ENCODE peak calls at places on chromosomes 5 and 9, in seven cellular contexts. One of them, this sample, is unnamed.

GRCh38 chr9:116646661-116647514 is 40.2 kb upstream of the TRIM32 start:
- DNase-seq in nucleus accumbens: no peak
- DNase-seq in activated CD4-positive, alpha-beta T cell treated with anti-CD3 and anti-CD28 coated beads, Interleukin-2, amount 50 U/mL, for 48 hours: no peak
- DNase-seq in BE2C: peak
- DNase-seq in nephron progenitor cell: no peak
- DNase-seq in AG09319: no peak
- DNase-seq in activated CD4-positive, CD25-positive, alpha-beta regulatory T cell: no peak
- DNase-seq in this sample: no peak

GRCh38 chr5:65142511-65143011 is 339.2 kb downstream of the ADAMTS6 start:
- DNase-seq in nucleus accumbens: no peak
- DNase-seq in AG09319: no peak
- DNase-seq in nephron progenitor cell: no peak
- DNase-seq in activated CD4-positive, CD25-positive, alpha-beta regulatory T cell: no peak
- DNase-seq in BE2C: no peak
- DNase-seq in activated CD4-positive, alpha-beta T cell treated with anti-CD3 and anti-CD28 coated beads, Interleukin-2, amount 50 U/mL, for 48 hours: no peak
- DNase-seq in this sample: no peak

GRCh38 chr5:135318924-135319323 is 80.1 kb downstream of the MACROH2A1 start:
- DNase-seq in nucleus accumbens: no peak
- DNase-seq in activated CD4-positive, CD25-positive, alpha-beta regulatory T cell: no peak
- DNase-seq in BE2C: no peak
- DNase-seq in nephron progenitor cell: no peak
- DNase-seq in activated CD4-positive, alpha-beta T cell treated with anti-CD3 and anti-CD28 coated beads, Interleukin-2, amount 50 U/mL, for 48 hours: no peak
- DNase-seq in AG09319: no peak
- DNase-seq in this sample: no peak

GRCh38 chr5:150789943-150790611 is 11.5 kb downstream of the SMIM3 start:
- DNase-seq in nucleus accumbens: no peak
- DNase-seq in activated CD4-positive, CD25-positive, alpha-beta regulatory T cell: peak
- DNase-seq in nephron progenitor cell: no peak
- DNase-seq in AG09319: peak
- DNase-seq in BE2C: peak
- DNase-seq in activated CD4-positive, alpha-beta T cell treated with anti-CD3 and anti-CD28 coated beads, Interleukin-2, amount 50 U/mL, for 48 hours: peak
- DNase-seq in this sample: no peak

GRCh38 chr9:120841930-120842684 is 615 bp downstream of the PSMD5 start:
- DNase-seq in AG09319: no peak
- DNase-seq in nephron progenitor cell: no peak
- DNase-seq in nucleus accumbens: no peak
- DNase-seq in activated CD4-positive, CD25-positive, alpha-beta regulatory T cell: no peak
- DNase-seq in activated CD4-positive, alpha-beta T cell treated with anti-CD3 and anti-CD28 coated beads, Interleukin-2, amount 50 U/mL, for 48 hours: no peak
- DNase-seq in BE2C: no peak
- DNase-seq in this sample: peak

GRCh38 chr9:26789959-26790358 is 102.6 kb downstream of the CAAP1 start:
- DNase-seq in nephron progenitor cell: no peak
- DNase-seq in AG09319: no peak
- DNase-seq in nucleus accumbens: no peak
- DNase-seq in BE2C: no peak
- DNase-seq in activated CD4-positive, CD25-positive, alpha-beta regulatory T cell: no peak
- DNase-seq in activated CD4-positive, alpha-beta T cell treated with anti-CD3 and anti-CD28 coated beads, Interleukin-2, amount 50 U/mL, for 48 hours: no peak
- DNase-seq in this sample: no peak

GRCh38 chr5:125481506-125482455 is 735.3 kb upstream of the ZNF608 start:
- DNase-seq in activated CD4-positive, alpha-beta T cell treated with anti-CD3 and anti-CD28 coated beads, Interleukin-2, amount 50 U/mL, for 48 hours: no peak
- DNase-seq in AG09319: no peak
- DNase-seq in nephron progenitor cell: no peak
- DNase-seq in BE2C: peak
- DNase-seq in activated CD4-positive, CD25-positive, alpha-beta regulatory T cell: no peak
- DNase-seq in nucleus accumbens: no peak
- DNase-seq in this sample: no peak

GRCh38 chr5:142259758-142260157 is 65.1 kb downstream of the SPRY4 start:
- DNase-seq in activated CD4-positive, CD25-positive, alpha-beta regulatory T cell: no peak
- DNase-seq in nucleus accumbens: no peak
- DNase-seq in nephron progenitor cell: no peak
- DNase-seq in activated CD4-positive, alpha-beta T cell treated with anti-CD3 and anti-CD28 coated beads, Interleukin-2, amount 50 U/mL, for 48 hours: no peak
- DNase-seq in BE2C: no peak
- DNase-seq in AG09319: no peak
- DNase-seq in this sample: no peak

GRCh38 chr9:7690007-7690406 is 109.6 kb downstream of the DMAC1 start:
- DNase-seq in AG09319: no peak
- DNase-seq in BE2C: no peak
- DNase-seq in nephron progenitor cell: no peak
- DNase-seq in activated CD4-positive, alpha-beta T cell treated with anti-CD3 and anti-CD28 coated beads, Interleukin-2, amount 50 U/mL, for 48 hours: no peak
- DNase-seq in nucleus accumbens: no peak
- DNase-seq in activated CD4-positive, CD25-positive, alpha-beta regulatory T cell: no peak
- DNase-seq in this sample: no peak

GRCh38 chr5:1336749-1337489 is 8.0 kb downstream of the CLPTM1L start:
- DNase-seq in AG09319: no peak
- DNase-seq in nephron progenitor cell: no peak
- DNase-seq in BE2C: no peak
- DNase-seq in nucleus accumbens: no peak
- DNase-seq in activated CD4-positive, CD25-positive, alpha-beta regulatory T cell: no peak
- DNase-seq in activated CD4-positive, alpha-beta T cell treated with anti-CD3 and anti-CD28 coated beads, Interleukin-2, amount 50 U/mL, for 48 hours: no peak
- DNase-seq in this sample: no peak

This sample was measured in substantia nigra.